ENCODE peak calls at places on chromosome 2, in four cellular contexts. One of them, this sample, is unnamed.

GRCh38 chr2:24083567-24084385 is 858 bp downstream of the TP53I3 start:
- DNase-seq in Calu3: peak
- DNase-seq in upper lobe of left lung: peak
- DNase-seq in upper lobe of right lung: peak
- DNase-seq in this sample: no peak

GRCh38 chr2:7867858-7868257 is 814.0 kb upstream of the ID2 start:
- DNase-seq in upper lobe of right lung: no peak
- DNase-seq in Calu3: no peak
- DNase-seq in upper lobe of left lung: no peak
- DNase-seq in this sample: no peak

GRCh38 chr2:103977681-103978080 is 876.2 kb upstream of the POU3F3 start:
- DNase-seq in Calu3: no peak
- DNase-seq in upper lobe of right lung: no peak
- DNase-seq in upper lobe of left lung: no peak
- DNase-seq in this sample: no peak

GRCh38 chr2:178008636-178009289 is 63.8 kb downstream of the PDE11A start:
- DNase-seq in Calu3: no peak
- DNase-seq in upper lobe of left lung: no peak
- DNase-seq in upper lobe of right lung: no peak
- DNase-seq in this sample: no peak

GRCh38 chr2:33062665-33063249 is 116.0 kb downstream of the LTBP1 start:
- DNase-seq in upper lobe of right lung: no peak
- DNase-seq in upper lobe of left lung: no peak
- DNase-seq in Calu3: no peak
- DNase-seq in this sample: no peak

GRCh38 chr2:105376789-105377231 is 22.0 kb downstream of the FHL2 start:
- DNase-seq in Calu3: no peak
- DNase-seq in upper lobe of left lung: no peak
- DNase-seq in upper lobe of right lung: no peak
- DNase-seq in this sample: no peak

GRCh38 chr2:110783474-110783873 is 51.1 kb downstream of the ACOXL start:
- DNase-seq in upper lobe of right lung: no peak
- DNase-seq in upper lobe of left lung: no peak
- DNase-seq in Calu3: no peak
- DNase-seq in this sample: no peak

GRCh38 chr2:3959372-3959771 is 256.0 kb downstream of the DCDC2C start:
- DNase-seq in upper lobe of right lung: no peak
- DNase-seq in upper lobe of left lung: no peak
- DNase-seq in Calu3: peak
- DNase-seq in this sample: no peak

GRCh38 chr2:55862673-55863390 is 60.8 kb downstream of the EFEMP1 start:
- DNase-seq in upper lobe of left lung: no peak
- DNase-seq in Calu3: peak
- DNase-seq in upper lobe of right lung: no peak
- DNase-seq in this sample: no peak

GRCh38 chr2:108938069-108938710 is 50.8 kb downstream of the EDAR start:
- DNase-seq in upper lobe of left lung: no peak
- DNase-seq in upper lobe of right lung: no peak
- DNase-seq in Calu3: no peak
- DNase-seq in this sample: no peak

GRCh38 chr2:61433606-61434005 is 37.3 kb downstream of the USP34 start:
- DNase-seq in upper lobe of right lung: no peak
- DNase-seq in Calu3: no peak
- DNase-seq in upper lobe of left lung: no peak
- DNase-seq in this sample: no peak
- TF ChIP-seq CTCF in upper lobe of right lung: no peak
- TF ChIP-seq CTCF in Calu3: no peak
- TF ChIP-seq CTCF in upper lobe of left lung: no peak
- TF ChIP-seq CTCF in this sample: no peak

GRCh38 chr2:231037731-231038482 is 584 bp downstream of the C2orf72 start:
- DNase-seq in Calu3: peak
- DNase-seq in upper lobe of left lung: peak
- DNase-seq in upper lobe of right lung: no peak
- DNase-seq in this sample: no peak
- TF ChIP-seq CTCF in Calu3: no peak
- TF ChIP-seq CTCF in upper lobe of left lung: no peak
- TF ChIP-seq CTCF in upper lobe of right lung: no peak
- TF ChIP-seq CTCF in this sample: no peak

GRCh38 chr2:10792660-10793400 is 19.8 kb downstream of the PDIA6 start:
- DNase-seq in upper lobe of left lung: no peak
- DNase-seq in upper lobe of right lung: no peak
- DNase-seq in Calu3: no peak
- DNase-seq in this sample: no peak
- TF ChIP-seq CTCF in upper lobe of left lung: no peak
- TF ChIP-seq CTCF in upper lobe of right lung: no peak
- TF ChIP-seq CTCF in Calu3: no peak
- TF ChIP-seq CTCF in this sample: no peak

GRCh38 chr2:240344904-240345303 is 90.6 kb upstream of the GPC1 start:
- DNase-seq in upper lobe of right lung: no peak
- DNase-seq in upper lobe of left lung: no peak
- DNase-seq in Calu3: no peak
- DNase-seq in this sample: no peak

GRCh38 chr2:240346015-240346752 is 89.3 kb upstream of the GPC1 start:
- DNase-seq in upper lobe of right lung: peak
- DNase-seq in Calu3: no peak
- DNase-seq in upper lobe of left lung: no peak
- DNase-seq in this sample: no peak

GRCh38 chr2:240340361-240340761 is 95.1 kb upstream of the GPC1 start:
- DNase-seq in upper lobe of right lung: no peak
- DNase-seq in upper lobe of left lung: no peak
- DNase-seq in Calu3: no peak
- DNase-seq in this sample: no peak

GRCh38 chr2:240341064-240341463 is 94.4 kb upstream of the GPC1 start:
- DNase-seq in upper lobe of right lung: no peak
- DNase-seq in upper lobe of left lung: no peak
- DNase-seq in Calu3: no peak
- DNase-seq in this sample: no peak

GRCh38 chr2:240343548-240343947 is 91.9 kb upstream of the GPC1 start:
- DNase-seq in upper lobe of left lung: no peak
- DNase-seq in upper lobe of right lung: no peak
- DNase-seq in Calu3: no peak
- DNase-seq in this sample: no peak
- TF ChIP-seq CTCF in upper lobe of left lung: no peak
- TF ChIP-seq CTCF in upper lobe of right lung: peak
- TF ChIP-seq CTCF in Calu3: no peak
- TF ChIP-seq CTCF in this sample: no peak

GRCh38 chr2:131154071-131154531 is 49.0 kb downstream of the PLEKHB2 start:
- DNase-seq in Calu3: peak
- DNase-seq in upper lobe of left lung: peak
- DNase-seq in upper lobe of right lung: peak
- DNase-seq in this sample: peak

GRCh38 chr2:131155208-131155855 is 50.2 kb downstream of the PLEKHB2 start:
- DNase-seq in upper lobe of right lung: no peak
- DNase-seq in upper lobe of left lung: peak
- DNase-seq in Calu3: no peak
- DNase-seq in this sample: no peak

GRCh38 chr2:131154647-131155046 is 49.5 kb downstream of the PLEKHB2 start:
- DNase-seq in upper lobe of right lung: no peak
- DNase-seq in upper lobe of left lung: peak
- DNase-seq in Calu3: no peak
- DNase-seq in this sample: no peak

GRCh38 chr2:131153529-131153928 is 48.4 kb downstream of the PLEKHB2 start:
- DNase-seq in Calu3: no peak
- DNase-seq in upper lobe of right lung: no peak
- DNase-seq in upper lobe of left lung: no peak
- DNase-seq in this sample: no peak

GRCh38 chr2:131156452-131157149 is 51.5 kb downstream of the PLEKHB2 start:
- DNase-seq in upper lobe of right lung: no peak
- DNase-seq in Calu3: peak
- DNase-seq in upper lobe of left lung: peak
- DNase-seq in this sample: no peak
- TF ChIP-seq CTCF in upper lobe of right lung: no peak
- TF ChIP-seq CTCF in Calu3: peak
- TF ChIP-seq CTCF in upper lobe of left lung: no peak
- TF ChIP-seq CTCF in this sample: no peak

GRCh38 chr2:200703132-200703925 is 108.4 kb upstream of the BZW1 start:
- DNase-seq in upper lobe of right lung: no peak
- DNase-seq in Calu3: peak
- DNase-seq in upper lobe of left lung: no peak
- DNase-seq in this sample: no peak
- TF ChIP-seq CTCF in upper lobe of right lung: peak
- TF ChIP-seq CTCF in Calu3: peak
- TF ChIP-seq CTCF in upper lobe of left lung: peak
- TF ChIP-seq CTCF in this sample: no peak

This sample was measured in natural killer cell.